ENCODE peak calls at places on chromosome 20, in ten cellular contexts. One of them, this sample, is unnamed.

GRCh38 chr20:50153500-50154377 is at the start of gene PEDS1:
- DNase-seq in MG63: peak
- DNase-seq in lower lobe of right lung: peak
- DNase-seq in brain microvascular endothelial cell: peak
- DNase-seq in H4: peak
- DNase-seq in effector memory CD4-positive, alpha-beta T cell: peak
- DNase-seq in amniotic stem cell: peak
- DNase-seq in AML-193: peak
- DNase-seq in HT-29: peak
- DNase-seq in activated T-helper 1 cell treated with Interleukin-2 at 50 U/mL for 16 hours: peak
- DNase-seq in this sample: peak

GRCh38 chr20:1215386-1216170 is 10.3 kb upstream of the RAD21L1 start:
- DNase-seq in MG63: no peak
- DNase-seq in lower lobe of right lung: no peak
- DNase-seq in brain microvascular endothelial cell: no peak
- DNase-seq in H4: no peak
- DNase-seq in effector memory CD4-positive, alpha-beta T cell: no peak
- DNase-seq in amniotic stem cell: no peak
- DNase-seq in AML-193: no peak
- DNase-seq in HT-29: no peak
- DNase-seq in activated T-helper 1 cell treated with Interleukin-2 at 50 U/mL for 16 hours: no peak
- DNase-seq in this sample: no peak

GRCh38 chr20:2865630-2866029 is 7.7 kb upstream of the PTPRA start:
- DNase-seq in MG63: no peak
- DNase-seq in lower lobe of right lung: no peak
- DNase-seq in brain microvascular endothelial cell: no peak
- DNase-seq in H4: no peak
- DNase-seq in effector memory CD4-positive, alpha-beta T cell: no peak
- DNase-seq in amniotic stem cell: no peak
- DNase-seq in AML-193: no peak
- DNase-seq in HT-29: no peak
- DNase-seq in activated T-helper 1 cell treated with Interleukin-2 at 50 U/mL for 16 hours: no peak
- DNase-seq in this sample: no peak

GRCh38 chr20:59676877-59677140 is 72.5 kb downstream of the PHACTR3 start:
- DNase-seq in MG63: no peak
- DNase-seq in lower lobe of right lung: no peak
- DNase-seq in brain microvascular endothelial cell: no peak
- DNase-seq in H4: no peak
- DNase-seq in effector memory CD4-positive, alpha-beta T cell: no peak
- DNase-seq in amniotic stem cell: no peak
- DNase-seq in AML-193: no peak
- DNase-seq in HT-29: no peak
- DNase-seq in activated T-helper 1 cell treated with Interleukin-2 at 50 U/mL for 16 hours: no peak
- DNase-seq in this sample: no peak

GRCh38 chr20:63101781-63102719 is 95.3 kb upstream of the BHLHE23 start:
- DNase-seq in MG63: peak
- DNase-seq in lower lobe of right lung: peak
- DNase-seq in brain microvascular endothelial cell: peak
- DNase-seq in H4: peak
- DNase-seq in effector memory CD4-positive, alpha-beta T cell: peak
- DNase-seq in amniotic stem cell: no peak
- DNase-seq in AML-193: no peak
- DNase-seq in HT-29: peak
- DNase-seq in activated T-helper 1 cell treated with Interleukin-2 at 50 U/mL for 16 hours: peak
- DNase-seq in this sample: peak

GRCh38 chr20:14550655-14551054 is 213.2 kb upstream of the FLRT3 start:
- DNase-seq in MG63: no peak
- DNase-seq in lower lobe of right lung: no peak
- DNase-seq in brain microvascular endothelial cell: no peak
- DNase-seq in H4: no peak
- DNase-seq in effector memory CD4-positive, alpha-beta T cell: no peak
- DNase-seq in amniotic stem cell: no peak
- DNase-seq in AML-193: no peak
- DNase-seq in HT-29: no peak
- DNase-seq in activated T-helper 1 cell treated with Interleukin-2 at 50 U/mL for 16 hours: no peak
- DNase-seq in this sample: no peak

GRCh38 chr20:38139919-38140753 is 24.9 kb downstream of the TGM2 start:
- DNase-seq in MG63: no peak
- DNase-seq in lower lobe of right lung: peak
- DNase-seq in brain microvascular endothelial cell: peak
- DNase-seq in H4: peak
- DNase-seq in effector memory CD4-positive, alpha-beta T cell: no peak
- DNase-seq in amniotic stem cell: no peak
- DNase-seq in AML-193: no peak
- DNase-seq in HT-29: no peak
- DNase-seq in activated T-helper 1 cell treated with Interleukin-2 at 50 U/mL for 16 hours: no peak
- DNase-seq in this sample: no peak

GRCh38 chr20:61436268-61436667 is 184.2 kb downstream of the CDH4 start:
- DNase-seq in MG63: no peak
- DNase-seq in lower lobe of right lung: no peak
- DNase-seq in brain microvascular endothelial cell: peak
- DNase-seq in H4: peak
- DNase-seq in effector memory CD4-positive, alpha-beta T cell: no peak
- DNase-seq in amniotic stem cell: no peak
- DNase-seq in AML-193: no peak
- DNase-seq in HT-29: no peak
- DNase-seq in activated T-helper 1 cell treated with Interleukin-2 at 50 U/mL for 16 hours: no peak
- DNase-seq in this sample: no peak

GRCh38 chr20:5835234-5835845 is 85.1 kb downstream of the SHLD1 start:
- DNase-seq in MG63: peak
- DNase-seq in lower lobe of right lung: no peak
- DNase-seq in brain microvascular endothelial cell: peak
- DNase-seq in H4: peak
- DNase-seq in effector memory CD4-positive, alpha-beta T cell: no peak
- DNase-seq in amniotic stem cell: no peak
- DNase-seq in AML-193: peak
- DNase-seq in HT-29: peak
- DNase-seq in activated T-helper 1 cell treated with Interleukin-2 at 50 U/mL for 16 hours: no peak
- DNase-seq in this sample: no peak

GRCh38 chr20:48128436-48128835 is 343.2 kb upstream of the SULF2 start:
- DNase-seq in MG63: peak
- DNase-seq in lower lobe of right lung: no peak
- DNase-seq in brain microvascular endothelial cell: no peak
- DNase-seq in H4: no peak
- DNase-seq in effector memory CD4-positive, alpha-beta T cell: no peak
- DNase-seq in amniotic stem cell: no peak
- DNase-seq in AML-193: no peak
- DNase-seq in HT-29: no peak
- DNase-seq in activated T-helper 1 cell treated with Interleukin-2 at 50 U/mL for 16 hours: no peak
- DNase-seq in this sample: no peak

GRCh38 chr20:57451759-57452661 is 60.8 kb downstream of the RBM38 start:
- DNase-seq in MG63: no peak
- DNase-seq in lower lobe of right lung: no peak
- DNase-seq in brain microvascular endothelial cell: no peak
- DNase-seq in H4: no peak
- DNase-seq in effector memory CD4-positive, alpha-beta T cell: no peak
- DNase-seq in amniotic stem cell: no peak
- DNase-seq in AML-193: peak
- DNase-seq in HT-29: no peak
- DNase-seq in activated T-helper 1 cell treated with Interleukin-2 at 50 U/mL for 16 hours: no peak
- DNase-seq in this sample: no peak

GRCh38 chr20:645318-646106 is 7.5 kb downstream of the SRXN1 start:
- DNase-seq in MG63: peak
- DNase-seq in lower lobe of right lung: peak
- DNase-seq in brain microvascular endothelial cell: peak
- DNase-seq in H4: peak
- DNase-seq in effector memory CD4-positive, alpha-beta T cell: peak
- DNase-seq in amniotic stem cell: no peak
- DNase-seq in AML-193: peak
- DNase-seq in HT-29: peak
- DNase-seq in activated T-helper 1 cell treated with Interleukin-2 at 50 U/mL for 16 hours: peak
- DNase-seq in this sample: peak

GRCh38 chr20:12977634-12978394 is 31.0 kb upstream of the SPTLC3 start:
- DNase-seq in MG63: no peak
- DNase-seq in lower lobe of right lung: no peak
- DNase-seq in brain microvascular endothelial cell: no peak
- DNase-seq in H4: no peak
- DNase-seq in effector memory CD4-positive, alpha-beta T cell: no peak
- DNase-seq in amniotic stem cell: no peak
- DNase-seq in AML-193: no peak
- DNase-seq in HT-29: no peak
- DNase-seq in activated T-helper 1 cell treated with Interleukin-2 at 50 U/mL for 16 hours: no peak
- DNase-seq in this sample: no peak

GRCh38 chr20:59006167-59006863 is 739 bp downstream of the CTSZ start:
- DNase-seq in MG63: peak
- DNase-seq in lower lobe of right lung: peak
- DNase-seq in brain microvascular endothelial cell: no peak
- DNase-seq in H4: no peak
- DNase-seq in effector memory CD4-positive, alpha-beta T cell: no peak
- DNase-seq in amniotic stem cell: no peak
- DNase-seq in AML-193: no peak
- DNase-seq in HT-29: peak
- DNase-seq in activated T-helper 1 cell treated with Interleukin-2 at 50 U/mL for 16 hours: no peak
- DNase-seq in this sample: no peak

GRCh38 chr20:25486377-25486776 is 78.9 kb downstream of the GINS1 start:
- DNase-seq in MG63: no peak
- DNase-seq in lower lobe of right lung: no peak
- DNase-seq in brain microvascular endothelial cell: no peak
- DNase-seq in H4: no peak
- DNase-seq in effector memory CD4-positive, alpha-beta T cell: no peak
- DNase-seq in amniotic stem cell: no peak
- DNase-seq in AML-193: no peak
- DNase-seq in HT-29: no peak
- DNase-seq in activated T-helper 1 cell treated with Interleukin-2 at 50 U/mL for 16 hours: no peak
- DNase-seq in this sample: peak

GRCh38 chr20:24952376-24953203 is 3.5 kb downstream of the CST7 start:
- DNase-seq in MG63: no peak
- DNase-seq in lower lobe of right lung: no peak
- DNase-seq in brain microvascular endothelial cell: no peak
- DNase-seq in H4: no peak
- DNase-seq in effector memory CD4-positive, alpha-beta T cell: no peak
- DNase-seq in amniotic stem cell: no peak
- DNase-seq in AML-193: no peak
- DNase-seq in HT-29: no peak
- DNase-seq in activated T-helper 1 cell treated with Interleukin-2 at 50 U/mL for 16 hours: no peak
- DNase-seq in this sample: no peak

GRCh38 chr20:32973077-32973717 is 31.0 kb downstream of the SUN5 start:
- DNase-seq in MG63: no peak
- DNase-seq in lower lobe of right lung: no peak
- DNase-seq in brain microvascular endothelial cell: no peak
- DNase-seq in H4: no peak
- DNase-seq in effector memory CD4-positive, alpha-beta T cell: no peak
- DNase-seq in amniotic stem cell: no peak
- DNase-seq in AML-193: no peak
- DNase-seq in HT-29: no peak
- DNase-seq in activated T-helper 1 cell treated with Interleukin-2 at 50 U/mL for 16 hours: no peak
- DNase-seq in this sample: no peak

GRCh38 chr20:50915424-50915823 is 15.8 kb downstream of the ADNP start:
- DNase-seq in MG63: no peak
- DNase-seq in lower lobe of right lung: no peak
- DNase-seq in brain microvascular endothelial cell: peak
- DNase-seq in H4: no peak
- DNase-seq in effector memory CD4-positive, alpha-beta T cell: no peak
- DNase-seq in amniotic stem cell: peak
- DNase-seq in AML-193: no peak
- DNase-seq in HT-29: no peak
- DNase-seq in activated T-helper 1 cell treated with Interleukin-2 at 50 U/mL for 16 hours: no peak
- DNase-seq in this sample: no peak

GRCh38 chr20:37571033-37571432 is 43.4 kb upstream of the BLCAP start:
- DNase-seq in MG63: no peak
- DNase-seq in lower lobe of right lung: no peak
- DNase-seq in brain microvascular endothelial cell: no peak
- DNase-seq in H4: no peak
- DNase-seq in effector memory CD4-positive, alpha-beta T cell: no peak
- DNase-seq in amniotic stem cell: no peak
- DNase-seq in AML-193: no peak
- DNase-seq in HT-29: no peak
- DNase-seq in activated T-helper 1 cell treated with Interleukin-2 at 50 U/mL for 16 hours: no peak
- DNase-seq in this sample: peak

GRCh38 chr20:1440024-1440423 is 26.6 kb downstream of the NSFL1C start:
- DNase-seq in MG63: no peak
- DNase-seq in lower lobe of right lung: no peak
- DNase-seq in brain microvascular endothelial cell: no peak
- DNase-seq in H4: peak
- DNase-seq in effector memory CD4-positive, alpha-beta T cell: no peak
- DNase-seq in amniotic stem cell: no peak
- DNase-seq in AML-193: peak
- DNase-seq in HT-29: peak
- DNase-seq in activated T-helper 1 cell treated with Interleukin-2 at 50 U/mL for 16 hours: no peak
- DNase-seq in this sample: no peak

GRCh38 chr20:4956200-4956810 is 45.0 kb downstream of the SLC23A2 start:
- DNase-seq in MG63: no peak
- DNase-seq in lower lobe of right lung: no peak
- DNase-seq in brain microvascular endothelial cell: no peak
- DNase-seq in H4: peak
- DNase-seq in effector memory CD4-positive, alpha-beta T cell: no peak
- DNase-seq in amniotic stem cell: peak
- DNase-seq in AML-193: peak
- DNase-seq in HT-29: peak
- DNase-seq in activated T-helper 1 cell treated with Interleukin-2 at 50 U/mL for 16 hours: no peak
- DNase-seq in this sample: no peak

GRCh38 chr20:35395728-35396127 is 16.0 kb downstream of the UQCC1 start:
- DNase-seq in MG63: peak
- DNase-seq in lower lobe of right lung: no peak
- DNase-seq in brain microvascular endothelial cell: peak
- DNase-seq in H4: no peak
- DNase-seq in effector memory CD4-positive, alpha-beta T cell: no peak
- DNase-seq in amniotic stem cell: peak
- DNase-seq in AML-193: no peak
- DNase-seq in HT-29: no peak
- DNase-seq in activated T-helper 1 cell treated with Interleukin-2 at 50 U/mL for 16 hours: no peak
- DNase-seq in this sample: no peak

GRCh38 chr20:39885975-39886649 is 802.9 kb downstream of the MAFB start:
- DNase-seq in MG63: peak
- DNase-seq in lower lobe of right lung: peak
- DNase-seq in brain microvascular endothelial cell: peak
- DNase-seq in H4: peak
- DNase-seq in effector memory CD4-positive, alpha-beta T cell: no peak
- DNase-seq in amniotic stem cell: peak
- DNase-seq in AML-193: peak
- DNase-seq in HT-29: peak
- DNase-seq in activated T-helper 1 cell treated with Interleukin-2 at 50 U/mL for 16 hours: no peak
- DNase-seq in this sample: peak

GRCh38 chr20:64053841-64054661 is 4.6 kb upstream of the SOX18 start:
- DNase-seq in MG63: no peak
- DNase-seq in lower lobe of right lung: peak
- DNase-seq in brain microvascular endothelial cell: no peak
- DNase-seq in H4: peak
- DNase-seq in effector memory CD4-positive, alpha-beta T cell: no peak
- DNase-seq in amniotic stem cell: no peak
- DNase-seq in AML-193: no peak
- DNase-seq in HT-29: peak
- DNase-seq in activated T-helper 1 cell treated with Interleukin-2 at 50 U/mL for 16 hours: no peak
- DNase-seq in this sample: no peak

GRCh38 chr20:44020406-44021148 is 105.9 kb downstream of the TOX2 start:
- DNase-seq in MG63: no peak
- DNase-seq in lower lobe of right lung: no peak
- DNase-seq in brain microvascular endothelial cell: no peak
- DNase-seq in H4: no peak
- DNase-seq in effector memory CD4-positive, alpha-beta T cell: no peak
- DNase-seq in amniotic stem cell: no peak
- DNase-seq in AML-193: no peak
- DNase-seq in HT-29: no peak
- DNase-seq in activated T-helper 1 cell treated with Interleukin-2 at 50 U/mL for 16 hours: no peak
- DNase-seq in this sample: no peak

GRCh38 chr20:7585126-7585679 is 355.1 kb downstream of the HAO1 start:
- DNase-seq in MG63: no peak
- DNase-seq in lower lobe of right lung: no peak
- DNase-seq in brain microvascular endothelial cell: no peak
- DNase-seq in H4: no peak
- DNase-seq in effector memory CD4-positive, alpha-beta T cell: no peak
- DNase-seq in amniotic stem cell: no peak
- DNase-seq in AML-193: no peak
- DNase-seq in HT-29: no peak
- DNase-seq in activated T-helper 1 cell treated with Interleukin-2 at 50 U/mL for 16 hours: no peak
- DNase-seq in this sample: no peak

GRCh38 chr20:17895641-17896246 is 72.8 kb downstream of the SNX5 start:
- DNase-seq in MG63: peak
- DNase-seq in lower lobe of right lung: peak
- DNase-seq in brain microvascular endothelial cell: peak
- DNase-seq in H4: no peak
- DNase-seq in effector memory CD4-positive, alpha-beta T cell: no peak
- DNase-seq in amniotic stem cell: peak
- DNase-seq in AML-193: no peak
- DNase-seq in HT-29: no peak
- DNase-seq in activated T-helper 1 cell treated with Interleukin-2 at 50 U/mL for 16 hours: no peak
- DNase-seq in this sample: peak

GRCh38 chr20:41776450-41776849 is 158.3 kb upstream of the CHD6 start:
- DNase-seq in MG63: no peak
- DNase-seq in lower lobe of right lung: no peak
- DNase-seq in brain microvascular endothelial cell: no peak
- DNase-seq in H4: no peak
- DNase-seq in effector memory CD4-positive, alpha-beta T cell: no peak
- DNase-seq in amniotic stem cell: no peak
- DNase-seq in AML-193: no peak
- DNase-seq in HT-29: no peak
- DNase-seq in activated T-helper 1 cell treated with Interleukin-2 at 50 U/mL for 16 hours: no peak
- DNase-seq in this sample: no peak

This sample was measured in suprapubic skin.